ENCODE peak calls at places on chromosomes 2 and 18, in five cellular contexts. L, A, X, U and J are unnamed samples.

GRCh38 chr2:72745679-72746368 is 80.0 kb downstream of the EXOC6B start:
- DNase-seq in L (peak), A (no peak), X (peak), U (peak), J (peak)

GRCh38 chr2:23628926-23629325 is 243.9 kb downstream of the KLHL29 start:
- DNase-seq in L (no peak), A (no peak), X (no peak), U (no peak), J (no peak)

GRCh38 chr2:112756207-112756606 is 8.2 kb downstream of the CKAP2L start:
- DNase-seq in L (no peak), A (no peak), X (no peak), U (no peak), J (no peak)

GRCh38 chr2:150020937-150021673 is 433.5 kb upstream of the MMADHC start:
- DNase-seq in L (no peak), A (no peak), X (no peak), U (no peak), J (no peak)

GRCh38 chr2:16396986-16397385 is 268.6 kb downstream of the CYRIA start:
- DNase-seq in L (no peak), A (no peak), X (no peak), U (no peak), J (no peak)

GRCh38 chr2:164606557-164606956 is 14.7 kb downstream of the GRB14 start:
- DNase-seq in L (no peak), A (no peak), X (no peak), U (no peak), J (no peak)

GRCh38 chr2:205166749-205167148 is 515.6 kb upstream of the NRP2 start:
- DNase-seq in L (no peak), A (no peak), X (no peak), U (no peak), J (peak)

GRCh38 chr2:10668402-10669012 is 21.3 kb downstream of the NOL10 start:
- DNase-seq in L (peak), A (peak), X (peak), U (peak), J (peak)

GRCh38 chr2:167345559-167345958 is 457.3 kb downstream of the XIRP2 start:
- DNase-seq in L (no peak), A (no peak), X (no peak), U (no peak), J (no peak)

GRCh38 chr2:121321476-121321875 is 36.5 kb upstream of the TFCP2L1 start:
- DNase-seq in L (no peak), A (no peak), X (no peak), U (no peak), J (no peak)

GRCh38 chr2:69807821-69808540 is 21.5 kb upstream of the GMCL1 start:
- DNase-seq in L (no peak), A (no peak), X (no peak), U (no peak), J (no peak)

GRCh38 chr2:37105150-37105549 is 20.8 kb downstream of the GPATCH11 start:
- DNase-seq in L (no peak), A (no peak), X (no peak), U (no peak), J (no peak)

DNA sequence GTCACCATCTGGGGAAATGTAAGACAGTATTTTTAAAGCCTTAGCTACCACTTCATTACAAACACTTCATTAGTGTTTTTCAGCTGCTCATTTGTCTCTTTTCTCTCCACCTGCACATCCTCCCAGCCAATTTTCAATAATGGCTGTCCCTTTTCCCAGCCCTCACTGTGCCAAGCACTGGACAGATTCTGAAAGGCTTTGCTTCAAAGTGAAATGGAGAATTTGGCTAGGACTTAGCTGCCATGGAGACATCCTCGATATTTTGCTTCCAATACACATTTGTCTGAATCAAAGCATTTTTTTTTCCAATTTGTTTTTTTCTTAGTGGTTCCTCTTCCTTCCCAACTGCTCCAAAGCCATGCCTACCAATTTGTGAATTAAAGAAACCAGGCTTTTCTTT is 272.4 kb upstream of the NRXN1 start:
- DNase-seq in L (no peak), A (no peak), X (no peak), U (no peak), J (no peak)
- TF ChIP-seq FOXM1 in L (no peak), A (no peak), X (no peak), U (no peak), J (no peak)

GRCh38 chr2:42353792-42354429 is 7.1 kb downstream of the COX7A2L start:
- DNase-seq in L (no peak), A (no peak), X (no peak), U (peak), J (no peak)
- TF ChIP-seq FOXM1 in L (no peak), A (no peak), X (no peak), U (no peak), J (no peak)

GRCh38 chr2:143942486-143942885 is 577.4 kb downstream of the ZEB2 start:
- DNase-seq in L (no peak), A (no peak), X (no peak), U (no peak), J (no peak)

GRCh38 chr2:143936758-143937562 is 583.0 kb downstream of the ZEB2 start:
- DNase-seq in L (peak), A (no peak), X (no peak), U (no peak), J (peak)

GRCh38 chr2:143937563-143938346 is 582.2 kb downstream of the ZEB2 start:
- DNase-seq in L (peak), A (no peak), X (no peak), U (no peak), J (peak)

GRCh38 chr2:143940720-143941119 is 579.2 kb downstream of the ZEB2 start:
- DNase-seq in L (no peak), A (no peak), X (no peak), U (no peak), J (no peak)

GRCh38 chr2:143939976-143940375 is 579.9 kb downstream of the ZEB2 start:
- DNase-seq in L (no peak), A (no peak), X (no peak), U (no peak), J (no peak)
- TF ChIP-seq FOXM1 in L (no peak), A (no peak), X (no peak), U (no peak), J (no peak)

DNA sequence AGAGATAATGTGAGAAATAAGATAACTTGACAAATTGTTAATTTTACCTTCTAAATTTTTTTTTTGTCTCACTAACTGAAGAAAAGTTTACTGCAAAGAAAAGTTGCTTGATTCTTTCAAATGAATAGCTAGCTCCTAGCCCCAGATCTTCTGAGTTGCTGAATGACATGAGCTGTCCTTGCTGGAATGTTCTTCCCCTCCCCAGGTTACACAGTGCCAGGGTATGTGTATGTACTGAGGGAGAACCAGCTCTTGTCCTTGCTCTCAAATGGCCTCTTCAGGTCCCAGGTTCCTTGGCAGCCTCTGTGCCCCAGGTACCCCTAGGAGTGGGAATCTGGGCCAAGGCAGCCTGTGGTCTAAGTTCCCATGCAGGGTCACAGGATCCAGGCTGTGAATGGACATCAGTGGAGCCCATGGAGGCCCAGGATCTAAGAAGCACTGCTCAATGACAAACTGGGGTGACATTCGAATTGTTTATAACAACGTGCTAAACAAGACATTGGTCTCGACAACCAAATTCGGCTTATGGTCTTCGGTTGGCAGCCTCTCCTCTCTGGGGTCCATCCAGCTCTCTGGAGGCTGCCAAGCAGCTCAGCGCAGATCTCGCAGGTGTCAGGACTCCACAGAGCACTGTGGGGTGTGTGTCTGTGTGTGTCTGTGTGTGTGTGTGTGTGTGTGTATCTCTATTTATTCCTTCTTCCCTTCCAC is 17.1 kb upstream of the INO80C start:
- DNase-seq in L (no peak), A (no peak), X (no peak), U (no peak), J (no peak)
- TF ChIP-seq FOXM1 in L (no peak), A (no peak), X (no peak), U (no peak), J (no peak)

GRCh38 chr18:5611221-5611620 is 67.4 kb upstream of the EPB41L3 start:
- DNase-seq in L (no peak), A (no peak), X (no peak), U (no peak), J (no peak)
- TF ChIP-seq FOXM1 in L (no peak), A (no peak), X (no peak), U (no peak), J (no peak)

GRCh38 chr2:200403794-200404193 is 97.3 kb downstream of the SPATS2L start:
- DNase-seq in L (no peak), A (no peak), X (peak), U (no peak), J (no peak)

GRCh38 chr2:200408428-200409311 is 101.2 kb downstream of the KCTD18 start:
- DNase-seq in L (no peak), A (no peak), X (peak), U (peak), J (no peak)

GRCh38 chr2:200406379-200406778 is 99.9 kb downstream of the SPATS2L start:
- DNase-seq in L (no peak), A (no peak), X (peak), U (no peak), J (no peak)

GRCh38 chr2:200404615-200405014 is 98.1 kb downstream of the SPATS2L start:
- DNase-seq in L (no peak), A (no peak), X (no peak), U (no peak), J (no peak)

DNA sequence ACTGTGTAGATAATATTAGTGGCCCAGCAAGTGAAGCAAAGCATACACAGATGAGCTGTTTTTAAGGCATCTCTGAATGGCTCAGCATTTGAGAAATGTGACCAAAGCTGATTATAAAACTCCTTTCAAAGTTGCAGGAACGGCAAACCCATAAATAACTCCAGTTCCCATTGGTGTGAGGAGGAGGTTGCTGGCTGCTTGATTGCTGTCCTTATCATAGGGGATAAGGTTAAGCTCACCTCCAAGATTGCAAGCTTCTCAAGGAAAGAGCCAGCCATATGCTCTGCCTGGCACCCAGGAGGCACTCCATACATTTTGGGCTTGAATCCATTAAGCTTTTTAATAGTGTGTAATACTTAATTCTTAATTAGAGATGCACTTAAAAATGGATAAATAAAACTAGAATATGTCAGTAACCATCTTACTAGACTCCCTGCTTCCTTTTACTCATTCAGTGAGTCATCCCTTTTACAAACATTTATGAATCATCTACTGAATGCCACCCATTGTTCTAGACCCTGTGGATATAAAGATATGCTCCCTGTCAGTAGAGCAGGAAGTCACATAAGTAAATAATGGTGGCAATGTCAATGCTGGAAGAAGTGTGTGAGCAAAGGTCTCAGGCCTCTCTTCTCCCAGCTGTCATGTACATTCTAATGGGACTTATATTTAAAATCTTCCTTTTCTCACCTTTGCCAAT is 99.3 kb downstream of the SPATS2L start:
- DNase-seq in L (no peak), A (no peak), X (peak), U (peak), J (no peak)
- TF ChIP-seq FOXM1 in L (no peak), A (no peak), X (no peak), U (no peak), J (peak)

DNA sequence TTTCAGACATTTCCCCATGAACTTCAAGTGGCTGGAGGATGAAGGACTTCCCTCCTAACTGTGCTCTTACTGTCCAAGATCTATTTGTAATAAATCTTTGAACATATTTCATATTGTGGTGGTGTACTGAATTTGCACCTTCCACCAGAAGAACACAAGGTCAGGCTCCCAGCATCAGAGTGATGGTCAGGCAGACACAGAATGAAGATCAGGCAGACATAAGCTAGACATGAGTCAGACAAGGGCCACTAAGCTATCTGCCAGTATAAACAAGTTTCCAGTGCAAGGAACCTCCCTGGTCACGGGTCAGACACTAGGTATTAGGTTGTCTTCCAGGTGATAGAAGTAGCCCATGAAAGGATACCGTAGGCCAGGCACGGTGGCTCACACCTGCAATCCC is 20.0 kb downstream of the AQP12B start:
- DNase-seq in L (no peak), A (no peak), X (no peak), U (no peak), J (no peak)
- TF ChIP-seq FOXM1 in L (no peak), A (no peak), X (no peak), U (no peak), J (no peak)

DNA sequence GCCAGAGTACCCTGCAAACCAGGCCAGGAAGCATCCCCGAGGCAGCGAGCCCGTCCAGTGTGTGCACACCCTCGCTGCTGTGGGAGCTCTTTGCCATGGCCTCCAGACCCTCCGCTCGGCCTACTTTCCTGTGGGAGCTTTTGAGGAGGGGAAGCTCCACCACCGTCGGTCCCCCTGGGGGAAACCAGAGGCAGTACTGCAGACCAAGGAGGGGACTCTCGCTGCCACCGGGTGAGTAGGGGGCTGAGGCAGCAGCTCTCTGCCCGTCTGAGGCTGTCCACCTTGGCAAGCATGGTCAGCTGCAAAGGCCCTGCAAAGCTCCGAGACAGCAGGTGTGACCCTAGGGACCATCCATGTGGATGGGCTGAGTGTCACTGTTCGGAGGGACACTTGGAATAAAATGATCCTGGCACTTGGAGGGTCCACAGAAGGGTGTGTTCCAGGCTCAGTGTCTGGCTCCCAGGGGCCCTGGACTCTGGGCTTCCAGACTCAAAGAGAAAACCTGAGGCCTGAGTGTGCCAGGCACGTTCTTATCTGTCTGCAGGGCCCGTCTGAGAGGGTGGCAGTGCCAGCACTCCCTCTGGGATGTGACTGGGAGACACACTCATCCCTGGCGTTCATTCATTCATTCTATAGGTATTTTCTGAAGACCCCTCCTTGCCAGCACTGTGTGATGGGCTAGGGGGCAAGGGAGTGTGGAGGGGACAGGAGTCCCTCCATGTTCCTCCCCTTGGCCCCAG is 282.8 kb upstream of the HS6ST1 start:
- DNase-seq in L (no peak), A (no peak), X (no peak), U (no peak), J (no peak)
- TF ChIP-seq FOXM1 in L (no peak), A (no peak), X (no peak), U (no peak), J (no peak)